ENCODE peak calls at places on chromosomes 7 and 10, in eight cellular contexts. Y is stimulated activated CD4-positive, alpha-beta T cell treated with anti-CD3 and anti-CD28 coated beads, Interleukin-12 subunit alpha, Interleukin-12 subunit beta, amount 100 ng/mL, for 4 hours; Q is activated naive CD8-positive, alpha-beta T cell treated with anti-CD3 and anti-CD28 coated beads for 36 hours; N is AG04450; U is progenitor cell of endocrine pancreas; R is CD8-positive, alpha-beta memory T cell; Z is NB4; J is A549. M is an unnamed sample.

GRCh38 chr10:121928528-121928884 is 675 bp upstream of the ATE1 start:
- DNase-seq in J (no peak), R (no peak), U (no peak), N (no peak), Z (peak), Y (no peak), Q (no peak), M (no peak)

GRCh38 chr10:80444646-80445319 is 9.3 kb upstream of the TSPAN14 start:
- DNase-seq in N (no peak), J (peak), Z (peak), Q (peak), Y (peak), U (no peak), R (no peak), M (no peak)

GRCh38 chr10:80372675-80373074 is 16.1 kb downstream of the DYDC2 start:
- DNase-seq in R (no peak), N (no peak), Z (no peak), Q (no peak), Y (no peak), U (no peak), J (no peak), M (no peak)

GRCh38 chr10:110636572-110636931 is 7.6 kb upstream of the RBM20 start:
- DNase-seq in Q (no peak), U (no peak), J (no peak), N (no peak), Z (no peak), R (no peak), Y (no peak), M (no peak)

GRCh38 chr7:82506702-82507101 is 63.1 kb upstream of the CACNA2D1 start:
- DNase-seq in Z (no peak), U (no peak), Y (no peak), N (peak), J (no peak), Q (no peak), R (no peak), M (no peak)

GRCh38 chr7:2632717-2633537 is 1.1 kb downstream of the TTYH3 start:
- DNase-seq in Z (peak), N (no peak), Y (peak), U (no peak), Q (peak), J (peak), R (no peak), M (no peak)

GRCh38 chr10:90871279-90871760 is 454 bp upstream of the RPP30 start:
- DNase-seq in U (peak), J (peak), Z (peak), Q (peak), Y (peak), N (peak), R (no peak), M (no peak)

GRCh38 chr7:138750926-138751464 is 46.8 kb upstream of the TMEM213 start:
- DNase-seq in Y (no peak), N (no peak), R (no peak), J (no peak), U (no peak), Q (no peak), Z (no peak), M (no peak)

GRCh38 chr10:21989453-21990154 is 13.9 kb downstream of the DNAJC1 start:
- DNase-seq in Q (peak), U (peak), N (no peak), J (peak), Z (peak), Y (no peak), R (no peak), M (no peak)

GRCh38 chr10:22648547-22648961 is 65.8 kb downstream of the PIP4K2A start:
- DNase-seq in U (no peak), J (no peak), R (no peak), Q (no peak), N (no peak), Y (no peak), Z (no peak), M (no peak)

GRCh38 chr7:149010451-149010850 is 17.9 kb downstream of the PDIA4 start:
- DNase-seq in J (no peak), Z (no peak), Y (no peak), U (no peak), R (no peak), N (no peak), Q (no peak), M (no peak)

GRCh38 chr7:17516768-17517167 is 218.3 kb downstream of the AHR start:
- DNase-seq in Y (no peak), U (no peak), Q (no peak), Z (no peak), N (no peak), J (no peak), R (no peak), M (no peak)

GRCh38 chr10:132066186-132066585 is 440 bp downstream of the JAKMIP3 start:
- DNase-seq in Y (no peak), U (no peak), Z (no peak), R (no peak), J (peak), N (no peak), Q (no peak), M (no peak)

M was measured in esophagus squamous epithelium.